ENCODE peak calls at places on chromosomes 13 and 19, in five cellular contexts. One of them, this sample, is unnamed.

GRCh38 chr13:62512194-62513141 is 1096.8 kb upstream of the PCDH20 start:
- DNase-seq in H54: peak
- DNase-seq in stimulated activated CD4-positive, alpha-beta T cell treated with anti-CD3 and anti-CD28 coated beads, TNF-alpha, amount 100 ng/mL, for 24 hours: no peak
- DNase-seq in ovary: no peak
- DNase-seq in HFFc6: no peak
- DNase-seq in this sample: no peak

GRCh38 chr13:100298691-100299090 is 209.8 kb downstream of the PCCA start:
- DNase-seq in ovary: no peak
- DNase-seq in HFFc6: no peak
- DNase-seq in stimulated activated CD4-positive, alpha-beta T cell treated with anti-CD3 and anti-CD28 coated beads, TNF-alpha, amount 100 ng/mL, for 24 hours: no peak
- DNase-seq in H54: no peak
- DNase-seq in this sample: no peak

GRCh38 chr13:87999141-87999765 is 328.1 kb downstream of the SLITRK5 start:
- DNase-seq in H54: no peak
- DNase-seq in ovary: no peak
- DNase-seq in HFFc6: peak
- DNase-seq in stimulated activated CD4-positive, alpha-beta T cell treated with anti-CD3 and anti-CD28 coated beads, TNF-alpha, amount 100 ng/mL, for 24 hours: no peak
- DNase-seq in this sample: no peak

GRCh38 chr13:102812616-102813287 is 13.8 kb downstream of the BIVM start:
- DNase-seq in HFFc6: no peak
- DNase-seq in stimulated activated CD4-positive, alpha-beta T cell treated with anti-CD3 and anti-CD28 coated beads, TNF-alpha, amount 100 ng/mL, for 24 hours: no peak
- DNase-seq in H54: peak
- DNase-seq in ovary: no peak
- DNase-seq in this sample: no peak

GRCh38 chr13:20145521-20145920 is 15.3 kb downstream of the GJA3 start:
- DNase-seq in stimulated activated CD4-positive, alpha-beta T cell treated with anti-CD3 and anti-CD28 coated beads, TNF-alpha, amount 100 ng/mL, for 24 hours: no peak
- DNase-seq in H54: no peak
- DNase-seq in ovary: no peak
- DNase-seq in HFFc6: no peak
- DNase-seq in this sample: no peak

GRCh38 chr19:19691683-19692082 is 23.0 kb downstream of the ZNF101 start:
- DNase-seq in ovary: no peak
- DNase-seq in HFFc6: no peak
- DNase-seq in H54: no peak
- DNase-seq in stimulated activated CD4-positive, alpha-beta T cell treated with anti-CD3 and anti-CD28 coated beads, TNF-alpha, amount 100 ng/mL, for 24 hours: no peak
- DNase-seq in this sample: no peak

GRCh38 chr19:18945297-18945696 is 4.3 kb upstream of the HOMER3 start:
- DNase-seq in H54: no peak
- DNase-seq in stimulated activated CD4-positive, alpha-beta T cell treated with anti-CD3 and anti-CD28 coated beads, TNF-alpha, amount 100 ng/mL, for 24 hours: no peak
- DNase-seq in HFFc6: no peak
- DNase-seq in ovary: no peak
- DNase-seq in this sample: no peak

GRCh38 chr19:18612772-18613588 is at the start of gene TMEM59L:
- DNase-seq in ovary: no peak
- DNase-seq in HFFc6: no peak
- DNase-seq in H54: no peak
- DNase-seq in stimulated activated CD4-positive, alpha-beta T cell treated with anti-CD3 and anti-CD28 coated beads, TNF-alpha, amount 100 ng/mL, for 24 hours: no peak
- DNase-seq in this sample: no peak

GRCh38 chr13:43528992-43529391 is 257.8 kb downstream of the ENOX1 start:
- DNase-seq in H54: no peak
- DNase-seq in HFFc6: no peak
- DNase-seq in ovary: no peak
- DNase-seq in stimulated activated CD4-positive, alpha-beta T cell treated with anti-CD3 and anti-CD28 coated beads, TNF-alpha, amount 100 ng/mL, for 24 hours: no peak
- DNase-seq in this sample: no peak

GRCh38 chr19:49686503-49687088 is 2.8 kb upstream of the ADM5 start:
- DNase-seq in stimulated activated CD4-positive, alpha-beta T cell treated with anti-CD3 and anti-CD28 coated beads, TNF-alpha, amount 100 ng/mL, for 24 hours: no peak
- DNase-seq in ovary: no peak
- DNase-seq in H54: no peak
- DNase-seq in HFFc6: no peak
- DNase-seq in this sample: no peak

GRCh38 chr19:52963229-52963760 is 614 bp upstream of the ZNF816 start:
- DNase-seq in ovary: peak
- DNase-seq in H54: peak
- DNase-seq in stimulated activated CD4-positive, alpha-beta T cell treated with anti-CD3 and anti-CD28 coated beads, TNF-alpha, amount 100 ng/mL, for 24 hours: no peak
- DNase-seq in HFFc6: no peak
- DNase-seq in this sample: no peak

This sample was measured in sciatic nerve.